ENCODE peak calls at places on chromosomes 4 and X, in nine cellular contexts. One of them, this sample, is unnamed.

GRCh38 chr4:43337707-43338106 is 445.2 kb downstream of the GRXCR1 start:
- DNase-seq in fibroblast of villous mesenchyme: no peak
- DNase-seq in stimulated activated effector memory CD8-positive, alpha-beta T cell treated with anti-CD3 and anti-CD28 coated beads, Interleukin-12 subunit alpha, Interleukin-12 subunit beta, amount 100 ng/mL, for 72 hours: no peak
- DNase-seq in glutamatergic neuron: no peak
- DNase-seq in GM04504: peak
- DNase-seq in stomach: no peak
- DNase-seq in NCI-H1105: no peak
- DNase-seq in caudate nucleus: no peak
- DNase-seq in stimulated activated CD4-positive, alpha-beta T cell treated with anti-CD3 and anti-CD28 coated beads, TNF-alpha, amount 100 ng/mL, for 48 hours: no peak
- DNase-seq in this sample: no peak

GRCh38 chr4:154982187-154983047 is 201.3 kb downstream of the RBM46 start:
- DNase-seq in fibroblast of villous mesenchyme: peak
- DNase-seq in stimulated activated effector memory CD8-positive, alpha-beta T cell treated with anti-CD3 and anti-CD28 coated beads, Interleukin-12 subunit alpha, Interleukin-12 subunit beta, amount 100 ng/mL, for 72 hours: no peak
- DNase-seq in glutamatergic neuron: peak
- DNase-seq in GM04504: peak
- DNase-seq in stomach: peak
- DNase-seq in NCI-H1105: no peak
- DNase-seq in caudate nucleus: peak
- DNase-seq in stimulated activated CD4-positive, alpha-beta T cell treated with anti-CD3 and anti-CD28 coated beads, TNF-alpha, amount 100 ng/mL, for 48 hours: peak
- DNase-seq in this sample: peak

GRCh38 chrX:118495958-118496762 is 545 bp downstream of the DOCK11 start:
- DNase-seq in fibroblast of villous mesenchyme: no peak
- DNase-seq in stimulated activated effector memory CD8-positive, alpha-beta T cell treated with anti-CD3 and anti-CD28 coated beads, Interleukin-12 subunit alpha, Interleukin-12 subunit beta, amount 100 ng/mL, for 72 hours: peak
- DNase-seq in glutamatergic neuron: peak
- DNase-seq in GM04504: no peak
- DNase-seq in stomach: peak
- DNase-seq in NCI-H1105: peak
- DNase-seq in caudate nucleus: peak
- DNase-seq in stimulated activated CD4-positive, alpha-beta T cell treated with anti-CD3 and anti-CD28 coated beads, TNF-alpha, amount 100 ng/mL, for 48 hours: peak
- DNase-seq in this sample: peak

GRCh38 chr4:84697615-84698201 is 114.8 kb downstream of the CDS1 start:
- DNase-seq in fibroblast of villous mesenchyme: peak
- DNase-seq in stimulated activated effector memory CD8-positive, alpha-beta T cell treated with anti-CD3 and anti-CD28 coated beads, Interleukin-12 subunit alpha, Interleukin-12 subunit beta, amount 100 ng/mL, for 72 hours: no peak
- DNase-seq in glutamatergic neuron: no peak
- DNase-seq in GM04504: no peak
- DNase-seq in stomach: no peak
- DNase-seq in NCI-H1105: no peak
- DNase-seq in caudate nucleus: no peak
- DNase-seq in stimulated activated CD4-positive, alpha-beta T cell treated with anti-CD3 and anti-CD28 coated beads, TNF-alpha, amount 100 ng/mL, for 48 hours: no peak
- DNase-seq in this sample: no peak

GRCh38 chr4:38753021-38753806 is 29.6 kb downstream of the TLR10 start:
- DNase-seq in fibroblast of villous mesenchyme: peak
- DNase-seq in stimulated activated effector memory CD8-positive, alpha-beta T cell treated with anti-CD3 and anti-CD28 coated beads, Interleukin-12 subunit alpha, Interleukin-12 subunit beta, amount 100 ng/mL, for 72 hours: no peak
- DNase-seq in glutamatergic neuron: peak
- DNase-seq in GM04504: peak
- DNase-seq in stomach: peak
- DNase-seq in NCI-H1105: no peak
- DNase-seq in caudate nucleus: no peak
- DNase-seq in stimulated activated CD4-positive, alpha-beta T cell treated with anti-CD3 and anti-CD28 coated beads, TNF-alpha, amount 100 ng/mL, for 48 hours: no peak
- DNase-seq in this sample: peak

GRCh38 chrX:137405449-137406140 is 160.3 kb upstream of the ZIC3 start:
- DNase-seq in fibroblast of villous mesenchyme: no peak
- DNase-seq in stimulated activated effector memory CD8-positive, alpha-beta T cell treated with anti-CD3 and anti-CD28 coated beads, Interleukin-12 subunit alpha, Interleukin-12 subunit beta, amount 100 ng/mL, for 72 hours: no peak
- DNase-seq in glutamatergic neuron: no peak
- DNase-seq in GM04504: no peak
- DNase-seq in stomach: no peak
- DNase-seq in NCI-H1105: no peak
- DNase-seq in caudate nucleus: no peak
- DNase-seq in stimulated activated CD4-positive, alpha-beta T cell treated with anti-CD3 and anti-CD28 coated beads, TNF-alpha, amount 100 ng/mL, for 48 hours: no peak
- DNase-seq in this sample: peak

GRCh38 chrX:108090474-108091265 is 672 bp downstream of the PSMD10 start:
- DNase-seq in fibroblast of villous mesenchyme: peak
- DNase-seq in stimulated activated effector memory CD8-positive, alpha-beta T cell treated with anti-CD3 and anti-CD28 coated beads, Interleukin-12 subunit alpha, Interleukin-12 subunit beta, amount 100 ng/mL, for 72 hours: no peak
- DNase-seq in glutamatergic neuron: no peak
- DNase-seq in GM04504: peak
- DNase-seq in stomach: no peak
- DNase-seq in NCI-H1105: no peak
- DNase-seq in caudate nucleus: no peak
- DNase-seq in stimulated activated CD4-positive, alpha-beta T cell treated with anti-CD3 and anti-CD28 coated beads, TNF-alpha, amount 100 ng/mL, for 48 hours: no peak
- DNase-seq in this sample: no peak

GRCh38 chrX:155745792-155746191 is 133.0 kb upstream of the TMLHE start:
- DNase-seq in fibroblast of villous mesenchyme: peak
- DNase-seq in stimulated activated effector memory CD8-positive, alpha-beta T cell treated with anti-CD3 and anti-CD28 coated beads, Interleukin-12 subunit alpha, Interleukin-12 subunit beta, amount 100 ng/mL, for 72 hours: no peak
- DNase-seq in glutamatergic neuron: no peak
- DNase-seq in GM04504: no peak
- DNase-seq in stomach: peak
- DNase-seq in NCI-H1105: peak
- DNase-seq in caudate nucleus: no peak
- DNase-seq in stimulated activated CD4-positive, alpha-beta T cell treated with anti-CD3 and anti-CD28 coated beads, TNF-alpha, amount 100 ng/mL, for 48 hours: no peak
- DNase-seq in this sample: no peak

GRCh38 chr4:125423124-125423523 is 108.4 kb downstream of the FAT4 start:
- DNase-seq in fibroblast of villous mesenchyme: no peak
- DNase-seq in stimulated activated effector memory CD8-positive, alpha-beta T cell treated with anti-CD3 and anti-CD28 coated beads, Interleukin-12 subunit alpha, Interleukin-12 subunit beta, amount 100 ng/mL, for 72 hours: no peak
- DNase-seq in glutamatergic neuron: no peak
- DNase-seq in GM04504: no peak
- DNase-seq in stomach: no peak
- DNase-seq in NCI-H1105: no peak
- DNase-seq in caudate nucleus: no peak
- DNase-seq in stimulated activated CD4-positive, alpha-beta T cell treated with anti-CD3 and anti-CD28 coated beads, TNF-alpha, amount 100 ng/mL, for 48 hours: no peak
- DNase-seq in this sample: no peak

GRCh38 chrX:54865208-54865607 is 55.4 kb upstream of the TRO start:
- DNase-seq in fibroblast of villous mesenchyme: no peak
- DNase-seq in stimulated activated effector memory CD8-positive, alpha-beta T cell treated with anti-CD3 and anti-CD28 coated beads, Interleukin-12 subunit alpha, Interleukin-12 subunit beta, amount 100 ng/mL, for 72 hours: no peak
- DNase-seq in glutamatergic neuron: no peak
- DNase-seq in GM04504: no peak
- DNase-seq in stomach: no peak
- DNase-seq in NCI-H1105: no peak
- DNase-seq in caudate nucleus: no peak
- DNase-seq in stimulated activated CD4-positive, alpha-beta T cell treated with anti-CD3 and anti-CD28 coated beads, TNF-alpha, amount 100 ng/mL, for 48 hours: no peak
- DNase-seq in this sample: no peak

GRCh38 chr4:23885943-23886590 is 3.8 kb downstream of the PPARGC1A start:
- DNase-seq in fibroblast of villous mesenchyme: no peak
- DNase-seq in stimulated activated effector memory CD8-positive, alpha-beta T cell treated with anti-CD3 and anti-CD28 coated beads, Interleukin-12 subunit alpha, Interleukin-12 subunit beta, amount 100 ng/mL, for 72 hours: no peak
- DNase-seq in glutamatergic neuron: no peak
- DNase-seq in GM04504: no peak
- DNase-seq in stomach: no peak
- DNase-seq in NCI-H1105: no peak
- DNase-seq in caudate nucleus: no peak
- DNase-seq in stimulated activated CD4-positive, alpha-beta T cell treated with anti-CD3 and anti-CD28 coated beads, TNF-alpha, amount 100 ng/mL, for 48 hours: no peak
- DNase-seq in this sample: no peak

GRCh38 chr4:137307806-137308205 is 224.5 kb downstream of the PCDH18 start:
- DNase-seq in fibroblast of villous mesenchyme: peak
- DNase-seq in stimulated activated effector memory CD8-positive, alpha-beta T cell treated with anti-CD3 and anti-CD28 coated beads, Interleukin-12 subunit alpha, Interleukin-12 subunit beta, amount 100 ng/mL, for 72 hours: no peak
- DNase-seq in glutamatergic neuron: no peak
- DNase-seq in GM04504: peak
- DNase-seq in stomach: no peak
- DNase-seq in NCI-H1105: no peak
- DNase-seq in caudate nucleus: no peak
- DNase-seq in stimulated activated CD4-positive, alpha-beta T cell treated with anti-CD3 and anti-CD28 coated beads, TNF-alpha, amount 100 ng/mL, for 48 hours: no peak
- DNase-seq in this sample: no peak

GRCh38 chr4:86089924-86090323 is 269.9 kb downstream of the MAPK10 start:
- DNase-seq in fibroblast of villous mesenchyme: peak
- DNase-seq in stimulated activated effector memory CD8-positive, alpha-beta T cell treated with anti-CD3 and anti-CD28 coated beads, Interleukin-12 subunit alpha, Interleukin-12 subunit beta, amount 100 ng/mL, for 72 hours: no peak
- DNase-seq in glutamatergic neuron: no peak
- DNase-seq in GM04504: no peak
- DNase-seq in stomach: no peak
- DNase-seq in NCI-H1105: no peak
- DNase-seq in caudate nucleus: no peak
- DNase-seq in stimulated activated CD4-positive, alpha-beta T cell treated with anti-CD3 and anti-CD28 coated beads, TNF-alpha, amount 100 ng/mL, for 48 hours: no peak
- DNase-seq in this sample: no peak